ENCODE peak calls at places on chromosomes 5 and 9, in seven cellular contexts. Z is HCT116, U is IMR-90, F is neural progenitor cell, H is A549, J is H9, E is H1. L is an unnamed sample.
A peak's percentile ranks its signal among the peaks of the same experiment; 100 is the strongest.

GRCh38 chr5:111135946-111136345 is 43.8 kb downstream of the WDR36 start:
- DNase-seq in Z (no peak), U (peak; percentile 53), F (no peak), H (peak; percentile 7), J (no peak), E (no peak), L (peak; percentile 44)

GRCh38 chr5:54282876-54283275 is 27.5 kb downstream of the ARL15 start:
- DNase-seq in Z (no peak), U (no peak), F (no peak), H (no peak), J (no peak), E (no peak), L (no peak)

GRCh38 chr9:136052991-136053756 is 41.9 kb downstream of the NACC2 start:
- DNase-seq in Z (no peak), U (no peak), F (peak; percentile 61), H (no peak), J (peak; percentile 62), E (no peak), L (no peak)

GRCh38 chr5:90162324-90162723 is 247.2 kb downstream of the CETN3 start:
- DNase-seq in Z (no peak), U (no peak), F (peak; percentile 10), H (no peak), J (no peak), E (no peak), L (no peak)

GRCh38 chr9:129006328-129007034 is 21.6 kb downstream of the SH3GLB2 start:
- DNase-seq in Z (peak; percentile 44), U (peak; percentile 65), F (peak; percentile 86), H (peak; percentile 78), J (peak; percentile 81), E (peak; percentile 64), L (peak; percentile 31)

GRCh38 chr9:35114113-35114847 is 1.4 kb downstream of the ATOSB start:
- DNase-seq in Z (peak; percentile 51), U (peak; percentile 94), F (peak; percentile 98), H (peak; percentile 87), J (peak; percentile 98), E (peak; percentile 76), L (peak; percentile 96)

GRCh38 chr9:97900103-97900737 is 22.1 kb downstream of the TRMO start:
- DNase-seq in Z (no peak), U (peak; percentile 73), F (no peak), H (no peak), J (no peak), E (no peak), L (peak; percentile 72)

GRCh38 chr9:882416-882931 is 41.0 kb downstream of the DMRT1 start:
- DNase-seq in Z (peak; percentile 8), U (no peak), F (no peak), H (peak; percentile 7), J (no peak), E (no peak), L (no peak)

GRCh38 chr9:19496321-19496720 is 87.5 kb downstream of the ACER2 start:
- DNase-seq in Z (no peak), U (no peak), F (no peak), H (no peak), J (no peak), E (no peak), L (no peak)

GRCh38 chr9:13948037-13948436 is 365.9 kb downstream of the NFIB start:
- DNase-seq in Z (no peak), U (no peak), F (no peak), H (no peak), J (no peak), E (no peak), L (no peak)

GRCh38 chr9:96476591-96476990 is 26.6 kb downstream of the HABP4 start:
- DNase-seq in Z (no peak), U (peak; percentile 75), F (no peak), H (no peak), J (no peak), E (no peak), L (peak; percentile 14)

GRCh38 chr5:12626556-12626955 is 722.3 kb upstream of the CTNND2 start:
- DNase-seq in Z (no peak), U (no peak), F (no peak), H (no peak), J (no peak), E (no peak), L (no peak)

GRCh38 chr9:18623201-18623600 is 149.2 kb downstream of the ADAMTSL1 start:
- DNase-seq in Z (no peak), U (no peak), F (no peak), H (no peak), J (no peak), E (no peak), L (no peak)

GRCh38 chr5:120314201-120314600 is 149.9 kb upstream of the PRR16 start:
- DNase-seq in Z (no peak), U (peak; percentile 44), F (no peak), H (no peak), J (no peak), E (no peak), L (no peak)

GRCh38 chr9:133340256-133340655 is 4.3 kb upstream of the SURF6 start:
- DNase-seq in Z (no peak), U (no peak), F (no peak), H (no peak), J (no peak), E (no peak), L (no peak)

GRCh38 chr9:89312154-89312616 is 1.2 kb downstream of the CKS2 start:
- DNase-seq in Z (no peak), U (no peak), F (peak; percentile 47), H (peak; percentile 32), J (no peak), E (no peak), L (no peak)

GRCh38 chr5:31280210-31280609 is 86.7 kb downstream of the CDH6 start:
- DNase-seq in Z (no peak), U (peak; percentile 37), F (no peak), H (no peak), J (no peak), E (no peak), L (peak; percentile 67)

GRCh38 chr5:124555179-124555578 is 191.3 kb downstream of the ZNF608 start:
- DNase-seq in Z (no peak), U (no peak), F (no peak), H (no peak), J (no peak), E (no peak), L (no peak)

GRCh38 chr5:145118109-145118508 is 717.0 kb downstream of the PRELID2 start:
- DNase-seq in Z (no peak), U (no peak), F (no peak), H (no peak), J (no peak), E (no peak), L (no peak)

GRCh38 chr5:1735320-1735970 is 64.2 kb downstream of the MRPL36 start:
- DNase-seq in Z (no peak), U (no peak), F (no peak), H (no peak), J (peak; percentile 23), E (no peak), L (no peak)

GRCh38 chr9:87798276-87798833 is 72.4 kb downstream of the CTSL start:
- DNase-seq in Z (no peak), U (no peak), F (no peak), H (peak; percentile 28), J (no peak), E (no peak), L (no peak)

GRCh38 chr9:23774266-23774665 is 51.8 kb downstream of the ELAVL2 start:
- DNase-seq in Z (no peak), U (no peak), F (no peak), H (no peak), J (no peak), E (no peak), L (peak; percentile 27)

GRCh38 chr9:97491216-97491999 is 10.1 kb upstream of the TMOD1 start:
- DNase-seq in Z (no peak), U (no peak), F (no peak), H (no peak), J (no peak), E (no peak), L (no peak)

GRCh38 chr5:65455064-65455463 is 26.7 kb downstream of the ADAMTS6 start:
- DNase-seq in Z (no peak), U (no peak), F (no peak), H (no peak), J (no peak), E (no peak), L (no peak)

GRCh38 chr5:65462139-65462705 is 19.5 kb downstream of the ADAMTS6 start:
- DNase-seq in Z (no peak), U (peak; percentile 44), F (no peak), H (no peak), J (no peak), E (no peak), L (no peak)

GRCh38 chr5:65461490-65461889 is 20.2 kb downstream of the ADAMTS6 start:
- DNase-seq in Z (no peak), U (no peak), F (no peak), H (no peak), J (no peak), E (no peak), L (no peak)

GRCh38 chr5:65459995-65460394 is 21.7 kb downstream of the ADAMTS6 start:
- DNase-seq in Z (no peak), U (no peak), F (no peak), H (no peak), J (no peak), E (no peak), L (no peak)
- H3K4me2 ChIP-seq in Z (no peak overlapping the region), U (peak overlapping the region; percentile 13), F (no peak overlapping the region), H (no peak overlapping the region), J (no peak overlapping the region), E (no peak overlapping the region), L (no peak overlapping the region)

GRCh38 chr9:78300209-78300608 is 3.3 kb downstream of the PSAT1 start:
- DNase-seq in Z (no peak), U (no peak), F (no peak), H (no peak), J (no peak), E (no peak), L (no peak)
- H3K4me2 ChIP-seq in Z (no peak overlapping the region), U (no peak overlapping the region), F (no peak overlapping the region), H (peak overlapping the region; percentile 83), J (no peak overlapping the region), E (no peak overlapping the region), L (no peak overlapping the region)

DNA sequence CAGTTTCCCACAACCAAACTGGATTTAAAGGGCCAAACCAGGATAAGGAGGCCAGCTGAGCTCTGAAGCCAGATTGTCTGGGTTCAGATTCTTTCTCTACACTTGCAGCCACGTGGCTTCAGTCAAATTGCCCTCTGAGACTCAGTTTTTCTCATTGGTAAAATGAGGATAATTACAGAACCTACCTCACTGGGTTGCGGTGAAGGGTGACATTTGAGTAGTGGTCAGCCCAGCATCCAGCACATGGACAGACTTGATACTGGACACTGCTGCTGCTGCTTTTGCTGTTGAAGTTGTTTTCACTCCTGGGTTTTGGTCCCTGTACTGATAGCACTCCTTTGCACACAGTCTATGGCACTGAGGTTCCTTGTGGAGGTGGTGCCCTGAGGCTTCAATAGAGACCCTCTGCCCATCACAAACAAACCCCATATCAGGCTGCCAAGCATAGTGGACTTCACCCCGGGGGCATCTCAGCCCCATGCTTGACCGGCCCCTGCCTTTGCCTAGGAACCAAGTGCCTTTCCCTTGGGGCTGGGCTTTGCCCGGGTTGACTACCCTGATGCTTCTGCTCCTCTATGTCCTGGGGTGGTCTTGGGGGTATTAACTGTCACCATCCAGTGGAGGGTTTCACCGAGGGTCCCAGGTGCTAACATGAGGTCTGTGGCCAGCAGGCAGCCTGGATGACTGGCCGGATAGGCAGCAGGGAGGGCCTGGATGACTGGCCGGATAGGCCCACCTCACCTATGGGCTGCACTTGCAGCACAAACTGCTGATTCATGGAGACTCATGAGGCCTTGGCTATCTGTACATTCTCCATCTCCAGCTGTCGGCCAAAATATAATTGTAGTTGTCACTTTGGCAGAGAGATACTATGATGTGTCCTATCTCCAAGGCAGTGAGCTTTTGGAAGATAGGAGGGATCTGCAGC is 25.9 kb upstream of the CDKN2AIPNL start:
- DNase-seq in Z (no peak), U (peak; percentile 61), F (no peak), H (no peak), J (no peak), E (no peak), L (peak; percentile 65)
- H3K4me2 ChIP-seq in Z (no peak overlapping the region), U (peak overlapping the region; percentile 22), F (no peak overlapping the region), H (peak overlapping the region; percentile 53), J (no peak overlapping the region), E (no peak overlapping the region), L (peak overlapping the region; percentile 82)

GRCh38 chr9:114723926-114724325 is 41.9 kb upstream of the TEX48 start:
- DNase-seq in Z (no peak), U (peak; percentile 92), F (no peak), H (no peak), J (no peak), E (no peak), L (peak; percentile 76)
- H3K4me2 ChIP-seq in Z (no peak overlapping the region), U (peak overlapping the region; percentile 4), F (no peak overlapping the region), H (no peak overlapping the region), J (no peak overlapping the region), E (no peak overlapping the region), L (no peak overlapping the region)

L was measured in astrocyte.